ENCODE peak calls at places on chromosomes 4 and X, in five cellular contexts. V, Z, H, J and A are unnamed samples.
A peak's percentile ranks its signal among the peaks of the same experiment; 100 is the strongest.

GRCh38 chr4:1716065-1716945 is 4.2 kb upstream of the SLBP start:
- DNase-seq in V (no peak), Z (no peak), H (no peak), J (no peak), A (no peak)

GRCh38 chrX:124232523-124233201 is 99.8 kb upstream of the TEX13D start:
- DNase-seq in V (no peak), Z (no peak), H (no peak), J (no peak), A (no peak)

GRCh38 chr4:2341911-2342652 is 76.4 kb downstream of the ZFYVE28 start:
- DNase-seq in V (no peak), Z (no peak), H (no peak), J (no peak), A (no peak)

GRCh38 chr4:61872983-61873382 is 672.9 kb downstream of the ADGRL3 start:
- DNase-seq in V (no peak), Z (no peak), H (no peak), J (no peak), A (no peak)

GRCh38 chr4:2186133-2186864 is 55.6 kb downstream of the HAUS3 start:
- DNase-seq in V (no peak), Z (peak; percentile 50), H (no peak), J (no peak), A (no peak)

GRCh38 chr4:145234086-145234694 is 53.8 kb upstream of the OTUD4 start:
- DNase-seq in V (no peak), Z (peak; percentile 76), H (no peak), J (no peak), A (peak; percentile 21)

GRCh38 chr4:168491563-168491962 is 5.3 kb upstream of the PALLD start:
- DNase-seq in V (no peak), Z (no peak), H (no peak), J (no peak), A (no peak)

GRCh38 chr4:186368291-186368690 is 102.3 kb downstream of the F11 start:
- DNase-seq in V (no peak), Z (no peak), H (no peak), J (no peak), A (no peak)

GRCh38 chr4:105838082-105838481 is 57.2 kb upstream of the NPNT start:
- DNase-seq in V (no peak), Z (no peak), H (no peak), J (no peak), A (no peak)

GRCh38 chr4:38805530-38806145 is 1.0 kb upstream of the TLR1 start:
- DNase-seq in V (no peak), Z (no peak), H (no peak), J (no peak), A (no peak)

GRCh38 chr4:21512351-21512750 is 436.2 kb downstream of the KCNIP4 start:
- DNase-seq in V (no peak), Z (peak; percentile 80), H (no peak), J (no peak), A (no peak)

GRCh38 chr4:17206829-17207773 is 304.8 kb downstream of the QDPR start:
- DNase-seq in V (no peak), Z (no peak), H (no peak), J (no peak), A (no peak)

GRCh38 chrX:46882266-46882665 is 30.0 kb upstream of the JADE3 start:
- DNase-seq in V (no peak), Z (peak; percentile 80), H (no peak), J (no peak), A (no peak)

GRCh38 chrX:97471071-97471470 is 587.4 kb downstream of the RPA4 start:
- DNase-seq in V (no peak), Z (no peak), H (no peak), J (no peak), A (no peak)

GRCh38 chr4:107858158-107858742 is 33.5 kb downstream of the SGMS2 start:
- DNase-seq in V (no peak), Z (no peak), H (no peak), J (no peak), A (no peak)

GRCh38 chr4:108030332-108030731 is 40.6 kb downstream of the HADH start:
- DNase-seq in V (no peak), Z (peak; percentile 54), H (peak; percentile 4), J (no peak), A (peak; percentile 68)

GRCh38 chrX:130874751-130875150 is 28.3 kb downstream of the ENOX2 start:
- DNase-seq in V (no peak), Z (no peak), H (no peak), J (no peak), A (no peak)

GRCh38 chrX:107324493-107325310 is 118.3 kb downstream of the DNAAF6 start:
- DNase-seq in V (peak; percentile 55), Z (peak; percentile 30), H (no peak), J (no peak), A (no peak)

GRCh38 chrX:41692162-41692749 is 3.5 kb downstream of the GPR34 start:
- DNase-seq in V (no peak), Z (no peak), H (no peak), J (no peak), A (no peak)

GRCh38 chr4:103915224-103915869 is 195.6 kb upstream of the TACR3 start:
- DNase-seq in V (no peak), Z (peak; percentile 32), H (no peak), J (no peak), A (no peak)

GRCh38 chr4:149785686-149786431 is 29.8 kb downstream of the IQCM start:
- DNase-seq in V (no peak), Z (no peak), H (no peak), J (no peak), A (no peak)

GRCh38 chrX:115330498-115331138 is 41.1 kb downstream of the LUZP4 start:
- DNase-seq in V (no peak), Z (peak; percentile 74), H (peak; percentile 1), J (peak; percentile 51), A (peak; percentile 23)

GRCh38 chrX:40012800-40013682 is 84.7 kb downstream of the BCOR start:
- DNase-seq in V (peak; percentile 81), Z (peak; percentile 55), H (no peak), J (peak; percentile 79), A (no peak)

GRCh38 chrX:46404774-46405173 is 140.4 kb downstream of the ZNF674 start:
- DNase-seq in V (no peak), Z (no peak), H (no peak), J (no peak), A (no peak)